ENCODE peak calls at places on chromosomes 6 and 20, in eight cellular contexts. Q, Y, X, P, L, E, T and N are unnamed samples.

GRCh38 chr6:163992701-163993100 is 578.2 kb downstream of the QKI start:
- DNase-seq in Y (no peak), P (no peak), L (no peak), E (no peak), T (no peak), Q (no peak), X (no peak), N (no peak)

GRCh38 chr20:42204261-42204660 is 586.1 kb upstream of the CHD6 start:
- DNase-seq in Q (no peak), P (no peak), T (no peak), X (no peak), L (peak), E (no peak), Y (peak), N (no peak)

GRCh38 chr6:95866732-95867131 is 149.0 kb upstream of the FUT9 start:
- DNase-seq in Y (peak), X (no peak), T (peak), Q (no peak), L (peak), E (no peak), P (no peak), N (no peak)

GRCh38 chr6:42158011-42158410 is 15.2 kb upstream of the GUCA1A start:
- DNase-seq in L (no peak), Y (no peak), P (no peak), Q (no peak), T (no peak), E (no peak), X (peak), N (no peak)

GRCh38 chr6:43334466-43335095 is 26.0 kb upstream of the CRIP3 start:
- DNase-seq in Q (no peak), L (peak), Y (peak), T (peak), P (no peak), E (no peak), X (peak), N (peak)

GRCh38 chr6:39911513-39912125 is 22.6 kb downstream of the MOCS1 start:
- DNase-seq in Y (no peak), T (no peak), L (no peak), E (no peak), P (no peak), X (no peak), Q (no peak), N (no peak)

GRCh38 chr6:13331516-13332348 is 3.4 kb upstream of the TBC1D7 start:
- DNase-seq in T (no peak), E (no peak), Y (peak), L (peak), X (peak), Q (no peak), P (no peak), N (no peak)

GRCh38 chr6:153989989-153990388 is 49.1 kb upstream of the OPRM1 start:
- DNase-seq in P (no peak), X (no peak), Y (no peak), E (no peak), T (no peak), L (no peak), Q (no peak), N (no peak)

GRCh38 chr20:62367136-62367482 is at the start of gene LAMA5:
- DNase-seq in E (no peak), Q (no peak), L (peak), T (peak), Y (peak), P (no peak), X (no peak), N (no peak)

GRCh38 chr20:21656299-21657067 is 49.0 kb upstream of the PAX1 start:
- DNase-seq in X (no peak), Y (no peak), Q (no peak), T (no peak), E (no peak), L (no peak), P (no peak), N (no peak)